ENCODE peak calls at places on chromosomes 2 and 18, in eight cellular contexts. F is uterus, B is adrenal gland, K is IMR-90, L is tibial nerve, S is stomach, P is ovary, W is body of pancreas. M is an unnamed sample.

GRCh38 chr2:75284345-75284744 is 85.0 kb upstream of the TACR1 start:
- DNase-seq in F (no peak), B (no peak), K (no peak), L (no peak), S (no peak), P (no peak), W (no peak), M (no peak)

GRCh38 chr2:172931923-172932520 is 143.6 kb upstream of the MAP3K20 start:
- DNase-seq in F (peak; percentile 49), B (peak; percentile 75), K (peak; percentile 78), L (peak; percentile 84), S (peak; percentile 66), P (peak; percentile 75), W (peak; percentile 82), M (peak; percentile 73)

GRCh38 chr18:39959839-39960238 is 1995.2 kb upstream of the PIK3C3 start:
- DNase-seq in F (no peak), B (no peak), K (no peak), L (no peak), S (no peak), P (no peak), W (no peak), M (no peak)

GRCh38 chr2:233400961-233401360 is 46.7 kb downstream of the DGKD start:
- DNase-seq in F (no peak), B (no peak), K (no peak), L (no peak), S (peak; percentile 10), P (no peak), W (no peak), M (no peak)

GRCh38 chr18:26549103-26549485 is 741 bp upstream of the KCTD1 start:
- DNase-seq in F (peak; percentile 26), B (peak; percentile 43), K (peak; percentile 31), L (peak; percentile 20), S (peak; percentile 30), P (peak; percentile 54), W (peak; percentile 30), M (peak; percentile 69)

GRCh38 chr2:37776487-37776886 is 105.0 kb upstream of the CDC42EP3 start:
- DNase-seq in F (no peak), B (no peak), K (peak; percentile 93), L (no peak), S (no peak), P (no peak), W (no peak), M (no peak)

GRCh38 chr2:1884933-1885580 is 140.7 kb upstream of the PXDN start:
- DNase-seq in F (no peak), B (no peak), K (peak; percentile 19), L (peak; percentile 64), S (no peak), P (no peak), W (no peak), M (no peak)

GRCh38 chr2:12821656-12822055 is 104.9 kb downstream of the TRIB2 start:
- DNase-seq in F (no peak), B (no peak), K (no peak), L (no peak), S (no peak), P (no peak), W (no peak), M (no peak)

GRCh38 chr2:237669628-237670351 is 42.4 kb downstream of the LRRFIP1 start:
- DNase-seq in F (peak; percentile 91), B (no peak), K (peak; percentile 100), L (peak; percentile 75), S (no peak), P (peak; percentile 69), W (peak; percentile 65), M (peak; percentile 94)

GRCh38 chr2:81007104-81007503 is 702.6 kb upstream of the LRRTM1 start:
- DNase-seq in F (no peak), B (no peak), K (no peak), L (no peak), S (no peak), P (no peak), W (no peak), M (no peak)

GRCh38 chr2:171087547-171087946 is 73.1 kb downstream of the TLK1 start:
- DNase-seq in F (no peak), B (no peak), K (no peak), L (no peak), S (no peak), P (no peak), W (no peak), M (no peak)

GRCh38 chr2:85537600-85538506 is 1.1 kb upstream of the MAT2A start:
- DNase-seq in F (peak; percentile 60), B (peak; percentile 63), K (no peak), L (peak; percentile 64), S (peak; percentile 57), P (peak; percentile 74), W (peak; percentile 78), M (peak; percentile 84)
- TF ChIP-seq POLR2A in F (peak; percentile 19), B (no peak), K (no peak), L (peak; percentile 13), S (no peak), P (peak; percentile 30), W (peak; percentile 21), M (peak; percentile 30)

GRCh38 chr2:109612991-109613921 is 510 bp downstream of the SEPTIN10 start:
- DNase-seq in F (peak; percentile 71), B (peak; percentile 68), K (peak; percentile 61), L (peak; percentile 38), S (peak; percentile 39), P (peak; percentile 81), W (no peak), M (peak; percentile 87)

GRCh38 chr2:109614715-109615636 is 812 bp downstream of the SOWAHC start:
- DNase-seq in F (peak; percentile 39), B (peak; percentile 42), K (no peak), L (no peak), S (no peak), P (peak; percentile 60), W (peak; percentile 23), M (peak; percentile 71)

GRCh38 chr2:109613922-109614714 is at the start of the genes SEPTIN10 and SOWAHC:
- DNase-seq in F (peak; percentile 98), B (peak; percentile 96), K (peak; percentile 99), L (peak; percentile 91), S (peak; percentile 94), P (peak; percentile 98), W (peak; percentile 95), M (peak; percentile 99)

GRCh38 chr2:109609352-109610024 is 4.3 kb downstream of the SEPTIN10 start:
- DNase-seq in F (no peak), B (no peak), K (peak; percentile 69), L (no peak), S (no peak), P (no peak), W (no peak), M (no peak)

DNA sequence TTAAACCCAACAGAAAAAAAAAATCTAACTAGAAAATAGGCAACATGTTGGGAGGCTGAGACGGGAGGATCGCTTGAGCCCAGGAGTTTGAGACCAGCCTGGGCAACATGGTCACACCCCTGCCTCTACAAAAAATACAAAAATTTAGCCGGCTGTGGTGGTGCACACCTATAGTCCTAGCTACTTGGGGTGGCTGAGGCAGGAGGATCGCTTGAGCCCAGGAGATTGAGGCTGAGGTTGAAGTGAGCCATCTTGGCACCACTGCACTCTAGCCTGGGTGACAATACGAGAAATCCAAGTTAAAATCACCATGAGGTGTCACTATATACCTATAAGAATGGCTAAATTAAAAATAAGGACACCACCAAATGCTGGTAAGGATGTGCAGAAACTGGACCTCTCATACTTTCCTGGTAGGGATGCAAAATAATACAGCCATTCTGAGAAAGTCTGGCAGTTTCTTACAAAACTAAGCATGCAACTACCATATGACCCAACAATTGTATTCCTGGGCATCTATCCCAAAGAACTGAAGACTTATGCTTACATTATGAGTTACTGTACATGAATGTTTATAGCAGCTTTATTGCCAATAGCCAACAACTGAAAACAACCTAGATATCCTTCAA is 2.2 kb downstream of the SEPTIN10 start:
- DNase-seq in F (no peak), B (no peak), K (peak; percentile 96), L (no peak), S (no peak), P (no peak), W (no peak), M (no peak)
- H3K27ac ChIP-seq in F (no peak overlapping the region), B (no peak overlapping the region), K (peak overlapping the region; percentile 79), L (peak overlapping the region; percentile 98), S (no peak overlapping the region), P (no peak overlapping the region), W (no peak overlapping the region), M (peak overlapping the region; percentile 100)

GRCh38 chr18:78685250-78685979 is 294.2 kb upstream of the SALL3 start:
- DNase-seq in F (no peak), B (no peak), K (no peak), L (no peak), S (peak; percentile 8), P (no peak), W (no peak), M (no peak)
- H3K36me3 ChIP-seq in F (no peaks in the 10 kb centered on the region), B (no peaks in the 10 kb centered on the region), K (no peaks in the 10 kb centered on the region), L (no peaks in the 10 kb centered on the region), S (no peaks in the 10 kb centered on the region), P (no peaks in the 10 kb centered on the region), W (no peaks in the 10 kb centered on the region), M (no peaks in the 10 kb centered on the region)

GRCh38 chr2:197675711-197676188 is 363 bp upstream of the RFTN2 start:
- DNase-seq in F (no peak), B (peak; percentile 26), K (peak; percentile 76), L (peak; percentile 22), S (no peak), P (peak; percentile 23), W (no peak), M (no peak)
- TF ChIP-seq POLR2A in F (no peak), B (no peak), K (no peak), L (peak; percentile 55), S (no peak), P (no peak), W (no peak), M (no peak)

DNA sequence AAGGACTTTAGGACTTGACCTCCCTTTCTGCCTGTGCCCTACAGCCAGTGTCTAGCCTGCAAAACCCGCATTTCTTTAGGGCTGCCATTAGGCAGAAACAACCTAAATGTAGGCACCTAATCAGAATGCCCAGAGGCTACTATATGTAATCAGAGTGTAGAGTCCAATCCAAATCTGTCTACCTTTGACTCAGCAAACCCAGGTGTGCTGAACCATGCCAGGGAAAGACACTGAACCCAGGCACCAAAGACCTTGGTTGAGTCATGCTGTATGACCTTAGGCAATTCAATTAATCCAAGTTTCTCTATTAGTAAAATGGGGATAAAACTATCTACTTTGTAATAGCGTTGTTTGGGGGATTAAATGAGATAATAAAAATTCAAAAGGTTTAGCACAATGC is 20.7 kb downstream of the CAPN14 start:
- DNase-seq in F (no peak), B (no peak), K (no peak), L (no peak), S (no peak), P (no peak), W (no peak), M (no peak)
- H3K27ac ChIP-seq in F (no peak overlapping the region), B (no peak overlapping the region), K (no peak overlapping the region), L (no peak overlapping the region), S (no peak overlapping the region), P (no peak overlapping the region), W (no peak overlapping the region), M (no peak overlapping the region)

M was measured in sigmoid colon.